ENCODE peak calls at places on chromosomes 13 and 19, in five cellular contexts. One of them, this sample, is unnamed.
A peak's percentile ranks its signal among the peaks of the same experiment; 100 is the strongest.

GRCh38 chr13:39876258-39876657 is 220.8 kb downstream of the COG6 start:
- DNase-seq in hippocampal formation: no peak
- DNase-seq in AG04449: peak; percentile 88
- DNase-seq in H54: peak; percentile 2
- DNase-seq in stimulated activated CD8-positive, alpha-beta memory T cell treated with anti-CD3 and anti-CD28 coated beads, Interleukin-15, amount 100 ng/mL, for 1 hour: no peak
- DNase-seq in this sample: no peak

GRCh38 chr19:46974181-46974580 is 45.5 kb upstream of the NPAS1 start:
- DNase-seq in AG04449: no peak
- DNase-seq in hippocampal formation: no peak
- DNase-seq in H54: no peak
- DNase-seq in stimulated activated CD8-positive, alpha-beta memory T cell treated with anti-CD3 and anti-CD28 coated beads, Interleukin-15, amount 100 ng/mL, for 1 hour: no peak
- DNase-seq in this sample: no peak

GRCh38 chr13:84917252-84917878 is 881.9 kb downstream of the SLITRK6 start:
- DNase-seq in hippocampal formation: peak; percentile 66
- DNase-seq in H54: no peak
- DNase-seq in stimulated activated CD8-positive, alpha-beta memory T cell treated with anti-CD3 and anti-CD28 coated beads, Interleukin-15, amount 100 ng/mL, for 1 hour: no peak
- DNase-seq in AG04449: no peak
- DNase-seq in this sample: no peak

GRCh38 chr13:30898721-30899188 is 7.3 kb upstream of the MEDAG start:
- DNase-seq in stimulated activated CD8-positive, alpha-beta memory T cell treated with anti-CD3 and anti-CD28 coated beads, Interleukin-15, amount 100 ng/mL, for 1 hour: no peak
- DNase-seq in hippocampal formation: no peak
- DNase-seq in H54: peak; percentile 15
- DNase-seq in AG04449: peak; percentile 98
- DNase-seq in this sample: peak; percentile 83

GRCh38 chr19:22144394-22144793 is 52.4 kb downstream of the ZNF676 start:
- DNase-seq in stimulated activated CD8-positive, alpha-beta memory T cell treated with anti-CD3 and anti-CD28 coated beads, Interleukin-15, amount 100 ng/mL, for 1 hour: no peak
- DNase-seq in AG04449: no peak
- DNase-seq in H54: no peak
- DNase-seq in hippocampal formation: no peak
- DNase-seq in this sample: no peak

GRCh38 chr19:17468302-17469091 is 1.8 kb upstream of the SLC27A1 start:
- DNase-seq in stimulated activated CD8-positive, alpha-beta memory T cell treated with anti-CD3 and anti-CD28 coated beads, Interleukin-15, amount 100 ng/mL, for 1 hour: no peak
- DNase-seq in AG04449: no peak
- DNase-seq in hippocampal formation: no peak
- DNase-seq in H54: no peak
- DNase-seq in this sample: no peak

GRCh38 chr19:46081928-46082727 is 41.3 kb upstream of the IGFL4 start:
- DNase-seq in hippocampal formation: peak; percentile 52
- DNase-seq in AG04449: no peak
- DNase-seq in stimulated activated CD8-positive, alpha-beta memory T cell treated with anti-CD3 and anti-CD28 coated beads, Interleukin-15, amount 100 ng/mL, for 1 hour: no peak
- DNase-seq in H54: peak; percentile 9
- DNase-seq in this sample: peak; percentile 18

GRCh38 chr13:31947506-31947905 is 84.1 kb upstream of the FRY start:
- DNase-seq in H54: no peak
- DNase-seq in hippocampal formation: no peak
- DNase-seq in AG04449: no peak
- DNase-seq in stimulated activated CD8-positive, alpha-beta memory T cell treated with anti-CD3 and anti-CD28 coated beads, Interleukin-15, amount 100 ng/mL, for 1 hour: no peak
- DNase-seq in this sample: no peak